ENCODE peak calls at places on chromosomes 13 and 19, in ten cellular contexts. One of them, this sample, is unnamed.

GRCh38 chr19:4583961-4584669 is 24.6 kb upstream of the SEMA6B start:
- DNase-seq in neural crest cell: peak; percentile 68
- DNase-seq in CD8-positive, alpha-beta T cell: no peak
- DNase-seq in progenitor cell of endocrine pancreas: no peak
- DNase-seq in adrenal gland: peak; percentile 66
- DNase-seq in fibroblast of the aortic adventitia: no peak
- DNase-seq in AG04450: no peak
- DNase-seq in AG04449: no peak
- DNase-seq in psoas muscle: no peak
- DNase-seq in GM12865: peak; percentile 35
- DNase-seq in this sample: peak; percentile 66

GRCh38 chr13:24699541-24699940 is 19.3 kb downstream of the ATP12A start:
- DNase-seq in psoas muscle: peak; percentile 4
- DNase-seq in AG04450: no peak
- DNase-seq in CD8-positive, alpha-beta T cell: no peak
- DNase-seq in progenitor cell of endocrine pancreas: no peak
- DNase-seq in GM12865: no peak
- DNase-seq in AG04449: no peak
- DNase-seq in fibroblast of the aortic adventitia: no peak
- DNase-seq in adrenal gland: no peak
- DNase-seq in neural crest cell: no peak
- DNase-seq in this sample: no peak

GRCh38 chr19:46076951-46077814 is 36.4 kb upstream of the IGFL4 start:
- DNase-seq in progenitor cell of endocrine pancreas: peak; percentile 69
- DNase-seq in AG04450: peak; percentile 56
- DNase-seq in CD8-positive, alpha-beta T cell: no peak
- DNase-seq in fibroblast of the aortic adventitia: peak; percentile 89
- DNase-seq in neural crest cell: peak; percentile 82
- DNase-seq in adrenal gland: peak; percentile 73
- DNase-seq in GM12865: peak; percentile 47
- DNase-seq in psoas muscle: no peak
- DNase-seq in AG04449: peak; percentile 9
- DNase-seq in this sample: peak; percentile 75

GRCh38 chr13:50592412-50593145 is 250.9 kb downstream of the DLEU7 start:
- DNase-seq in AG04450: no peak
- DNase-seq in adrenal gland: no peak
- DNase-seq in AG04449: peak; percentile 72
- DNase-seq in psoas muscle: no peak
- DNase-seq in fibroblast of the aortic adventitia: peak; percentile 77
- DNase-seq in neural crest cell: no peak
- DNase-seq in progenitor cell of endocrine pancreas: no peak
- DNase-seq in GM12865: no peak
- DNase-seq in CD8-positive, alpha-beta T cell: no peak
- DNase-seq in this sample: no peak

GRCh38 chr19:50555033-50555432 is 13.2 kb downstream of the LRRC4B start:
- DNase-seq in psoas muscle: no peak
- DNase-seq in AG04450: no peak
- DNase-seq in neural crest cell: no peak
- DNase-seq in CD8-positive, alpha-beta T cell: no peak
- DNase-seq in fibroblast of the aortic adventitia: no peak
- DNase-seq in adrenal gland: no peak
- DNase-seq in progenitor cell of endocrine pancreas: no peak
- DNase-seq in AG04449: no peak
- DNase-seq in GM12865: no peak
- DNase-seq in this sample: no peak

GRCh38 chr13:107104631-107105030 is 536.7 kb upstream of the ARGLU1 start:
- DNase-seq in adrenal gland: no peak
- DNase-seq in AG04450: peak; percentile 21
- DNase-seq in fibroblast of the aortic adventitia: no peak
- DNase-seq in CD8-positive, alpha-beta T cell: no peak
- DNase-seq in GM12865: no peak
- DNase-seq in progenitor cell of endocrine pancreas: no peak
- DNase-seq in psoas muscle: no peak
- DNase-seq in neural crest cell: no peak
- DNase-seq in AG04449: no peak
- DNase-seq in this sample: no peak

GRCh38 chr19:39236527-39236926 is 8.3 kb downstream of the IFNL3 start:
- DNase-seq in psoas muscle: no peak
- DNase-seq in progenitor cell of endocrine pancreas: no peak
- DNase-seq in GM12865: no peak
- DNase-seq in neural crest cell: no peak
- DNase-seq in CD8-positive, alpha-beta T cell: peak; percentile 54
- DNase-seq in fibroblast of the aortic adventitia: no peak
- DNase-seq in adrenal gland: no peak
- DNase-seq in AG04450: no peak
- DNase-seq in AG04449: no peak
- DNase-seq in this sample: no peak

GRCh38 chr19:39845621-39846175 is 481 bp downstream of the FBL start:
- DNase-seq in neural crest cell: no peak
- DNase-seq in AG04449: no peak
- DNase-seq in fibroblast of the aortic adventitia: peak; percentile 22
- DNase-seq in CD8-positive, alpha-beta T cell: no peak
- DNase-seq in AG04450: no peak
- DNase-seq in adrenal gland: peak; percentile 31
- DNase-seq in GM12865: peak; percentile 25
- DNase-seq in psoas muscle: no peak
- DNase-seq in progenitor cell of endocrine pancreas: no peak
- DNase-seq in this sample: no peak

GRCh38 chr13:26953273-26953672 is 192.7 kb upstream of the GPR12 start:
- DNase-seq in progenitor cell of endocrine pancreas: no peak
- DNase-seq in fibroblast of the aortic adventitia: no peak
- DNase-seq in adrenal gland: no peak
- DNase-seq in AG04450: no peak
- DNase-seq in GM12865: no peak
- DNase-seq in psoas muscle: no peak
- DNase-seq in AG04449: no peak
- DNase-seq in CD8-positive, alpha-beta T cell: no peak
- DNase-seq in neural crest cell: no peak
- DNase-seq in this sample: no peak

GRCh38 chr13:26956532-26957142 is 196.1 kb upstream of the GPR12 start:
- DNase-seq in neural crest cell: no peak
- DNase-seq in progenitor cell of endocrine pancreas: no peak
- DNase-seq in AG04449: no peak
- DNase-seq in CD8-positive, alpha-beta T cell: no peak
- DNase-seq in adrenal gland: no peak
- DNase-seq in fibroblast of the aortic adventitia: no peak
- DNase-seq in AG04450: no peak
- DNase-seq in psoas muscle: no peak
- DNase-seq in GM12865: no peak
- DNase-seq in this sample: no peak

GRCh38 chr13:26954981-26955380 is 194.4 kb upstream of the GPR12 start:
- DNase-seq in AG04449: no peak
- DNase-seq in psoas muscle: no peak
- DNase-seq in fibroblast of the aortic adventitia: no peak
- DNase-seq in GM12865: no peak
- DNase-seq in adrenal gland: no peak
- DNase-seq in neural crest cell: no peak
- DNase-seq in AG04450: no peak
- DNase-seq in progenitor cell of endocrine pancreas: no peak
- DNase-seq in CD8-positive, alpha-beta T cell: no peak
- DNase-seq in this sample: no peak

GRCh38 chr13:26952551-26953138 is 192.1 kb upstream of the GPR12 start:
- DNase-seq in GM12865: no peak
- DNase-seq in CD8-positive, alpha-beta T cell: no peak
- DNase-seq in adrenal gland: no peak
- DNase-seq in AG04449: no peak
- DNase-seq in neural crest cell: no peak
- DNase-seq in AG04450: no peak
- DNase-seq in fibroblast of the aortic adventitia: no peak
- DNase-seq in psoas muscle: no peak
- DNase-seq in progenitor cell of endocrine pancreas: no peak
- DNase-seq in this sample: no peak

DNA sequence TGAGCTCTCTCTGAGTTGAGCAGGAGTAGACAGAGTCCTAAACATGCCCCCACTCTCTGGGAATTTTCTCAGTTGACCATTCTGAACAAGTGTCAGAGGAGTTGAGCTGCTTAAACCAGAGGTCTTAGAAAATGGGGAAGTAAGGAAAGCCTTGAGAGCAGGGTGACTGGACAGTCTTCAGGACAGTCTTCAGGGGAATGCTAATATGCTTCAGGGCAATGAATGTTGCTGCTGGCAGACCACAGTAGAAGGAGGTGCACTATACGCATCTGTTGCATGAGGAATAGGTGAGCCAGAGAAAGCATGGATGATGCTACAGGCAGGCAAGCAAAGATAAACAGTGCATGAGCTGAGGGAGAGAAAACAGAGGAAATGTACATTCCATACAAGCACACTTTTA is 196.6 kb upstream of the GPR12 start:
- DNase-seq in AG04450: no peak
- DNase-seq in neural crest cell: no peak
- DNase-seq in AG04449: no peak
- DNase-seq in adrenal gland: no peak
- DNase-seq in GM12865: no peak
- DNase-seq in fibroblast of the aortic adventitia: no peak
- DNase-seq in progenitor cell of endocrine pancreas: no peak
- DNase-seq in CD8-positive, alpha-beta T cell: no peak
- DNase-seq in psoas muscle: no peak
- DNase-seq in this sample: no peak
- TF ChIP-seq CTCF in AG04450: no peak
- TF ChIP-seq CTCF in neural crest cell: no peak
- TF ChIP-seq CTCF in AG04449: no peak
- TF ChIP-seq CTCF in adrenal gland: no peak
- TF ChIP-seq CTCF in GM12865: no peak
- TF ChIP-seq CTCF in fibroblast of the aortic adventitia: no peak
- TF ChIP-seq CTCF in progenitor cell of endocrine pancreas: no peak
- TF ChIP-seq CTCF in CD8-positive, alpha-beta T cell: no peak
- TF ChIP-seq CTCF in psoas muscle: no peak
- TF ChIP-seq CTCF in this sample: no peak

GRCh38 chr13:105996391-105997028 is 539.0 kb downstream of the EFNB2 start:
- DNase-seq in progenitor cell of endocrine pancreas: no peak
- DNase-seq in CD8-positive, alpha-beta T cell: no peak
- DNase-seq in GM12865: no peak
- DNase-seq in fibroblast of the aortic adventitia: no peak
- DNase-seq in AG04449: no peak
- DNase-seq in neural crest cell: no peak
- DNase-seq in adrenal gland: no peak
- DNase-seq in AG04450: no peak
- DNase-seq in psoas muscle: no peak
- DNase-seq in this sample: no peak

GRCh38 chr13:106003651-106004050 is 531.8 kb downstream of the EFNB2 start:
- DNase-seq in neural crest cell: no peak
- DNase-seq in AG04449: no peak
- DNase-seq in progenitor cell of endocrine pancreas: no peak
- DNase-seq in psoas muscle: no peak
- DNase-seq in adrenal gland: no peak
- DNase-seq in GM12865: no peak
- DNase-seq in CD8-positive, alpha-beta T cell: no peak
- DNase-seq in AG04450: no peak
- DNase-seq in fibroblast of the aortic adventitia: no peak
- DNase-seq in this sample: no peak

GRCh38 chr13:105998233-105998550 is 537.3 kb downstream of the EFNB2 start:
- DNase-seq in CD8-positive, alpha-beta T cell: no peak
- DNase-seq in AG04450: no peak
- DNase-seq in psoas muscle: no peak
- DNase-seq in GM12865: no peak
- DNase-seq in neural crest cell: no peak
- DNase-seq in AG04449: no peak
- DNase-seq in adrenal gland: no peak
- DNase-seq in progenitor cell of endocrine pancreas: no peak
- DNase-seq in fibroblast of the aortic adventitia: no peak
- DNase-seq in this sample: no peak

GRCh38 chr13:105997436-105998232 is 537.8 kb downstream of the EFNB2 start:
- DNase-seq in AG04450: no peak
- DNase-seq in adrenal gland: no peak
- DNase-seq in psoas muscle: no peak
- DNase-seq in GM12865: no peak
- DNase-seq in neural crest cell: peak; percentile 58
- DNase-seq in AG04449: no peak
- DNase-seq in CD8-positive, alpha-beta T cell: no peak
- DNase-seq in progenitor cell of endocrine pancreas: no peak
- DNase-seq in fibroblast of the aortic adventitia: no peak
- DNase-seq in this sample: no peak

DNA sequence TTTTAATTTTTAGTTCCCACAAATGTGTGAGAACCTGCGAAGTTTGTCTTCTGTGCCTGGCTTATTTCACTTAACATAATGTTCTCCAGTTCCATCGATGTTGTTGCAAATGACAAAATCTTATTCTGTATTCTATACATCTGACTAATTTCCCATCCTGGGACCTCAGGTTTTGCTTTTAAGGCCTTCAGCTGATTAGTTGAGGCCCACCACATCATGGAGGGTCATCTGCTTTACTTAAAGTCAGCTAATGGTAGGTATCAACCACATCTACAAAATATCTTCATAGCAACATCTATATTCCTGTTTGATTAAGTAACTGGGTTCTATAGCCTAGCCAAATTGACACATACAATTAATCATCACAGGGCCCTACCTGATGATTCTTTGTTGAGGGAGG is 534.0 kb downstream of the EFNB2 start:
- DNase-seq in AG04449: no peak
- DNase-seq in psoas muscle: no peak
- DNase-seq in GM12865: no peak
- DNase-seq in CD8-positive, alpha-beta T cell: no peak
- DNase-seq in neural crest cell: no peak
- DNase-seq in fibroblast of the aortic adventitia: no peak
- DNase-seq in AG04450: no peak
- DNase-seq in adrenal gland: no peak
- DNase-seq in progenitor cell of endocrine pancreas: no peak
- DNase-seq in this sample: no peak
- TF ChIP-seq CTCF in AG04449: no peak
- TF ChIP-seq CTCF in psoas muscle: no peak
- TF ChIP-seq CTCF in GM12865: no peak
- TF ChIP-seq CTCF in CD8-positive, alpha-beta T cell: no peak
- TF ChIP-seq CTCF in neural crest cell: no peak
- TF ChIP-seq CTCF in fibroblast of the aortic adventitia: no peak
- TF ChIP-seq CTCF in AG04450: no peak
- TF ChIP-seq CTCF in adrenal gland: no peak
- TF ChIP-seq CTCF in progenitor cell of endocrine pancreas: no peak
- TF ChIP-seq CTCF in this sample: no peak

GRCh38 chr13:60226507-60226906 is 62.8 kb upstream of the DIAPH3 start:
- DNase-seq in psoas muscle: no peak
- DNase-seq in AG04450: peak; percentile 8
- DNase-seq in progenitor cell of endocrine pancreas: no peak
- DNase-seq in fibroblast of the aortic adventitia: peak; percentile 25
- DNase-seq in AG04449: no peak
- DNase-seq in CD8-positive, alpha-beta T cell: no peak
- DNase-seq in GM12865: peak; percentile 20
- DNase-seq in adrenal gland: no peak
- DNase-seq in neural crest cell: no peak
- DNase-seq in this sample: no peak
- TF ChIP-seq CTCF in psoas muscle: no peak
- TF ChIP-seq CTCF in AG04450: peak; percentile 65
- TF ChIP-seq CTCF in progenitor cell of endocrine pancreas: peak; percentile 37
- TF ChIP-seq CTCF in fibroblast of the aortic adventitia: no peak
- TF ChIP-seq CTCF in AG04449: peak; percentile 55
- TF ChIP-seq CTCF in CD8-positive, alpha-beta T cell: no peak
- TF ChIP-seq CTCF in GM12865: peak; percentile 19
- TF ChIP-seq CTCF in adrenal gland: peak; percentile 16
- TF ChIP-seq CTCF in neural crest cell: peak; percentile 46
- TF ChIP-seq CTCF in this sample: peak; percentile 41

DNA sequence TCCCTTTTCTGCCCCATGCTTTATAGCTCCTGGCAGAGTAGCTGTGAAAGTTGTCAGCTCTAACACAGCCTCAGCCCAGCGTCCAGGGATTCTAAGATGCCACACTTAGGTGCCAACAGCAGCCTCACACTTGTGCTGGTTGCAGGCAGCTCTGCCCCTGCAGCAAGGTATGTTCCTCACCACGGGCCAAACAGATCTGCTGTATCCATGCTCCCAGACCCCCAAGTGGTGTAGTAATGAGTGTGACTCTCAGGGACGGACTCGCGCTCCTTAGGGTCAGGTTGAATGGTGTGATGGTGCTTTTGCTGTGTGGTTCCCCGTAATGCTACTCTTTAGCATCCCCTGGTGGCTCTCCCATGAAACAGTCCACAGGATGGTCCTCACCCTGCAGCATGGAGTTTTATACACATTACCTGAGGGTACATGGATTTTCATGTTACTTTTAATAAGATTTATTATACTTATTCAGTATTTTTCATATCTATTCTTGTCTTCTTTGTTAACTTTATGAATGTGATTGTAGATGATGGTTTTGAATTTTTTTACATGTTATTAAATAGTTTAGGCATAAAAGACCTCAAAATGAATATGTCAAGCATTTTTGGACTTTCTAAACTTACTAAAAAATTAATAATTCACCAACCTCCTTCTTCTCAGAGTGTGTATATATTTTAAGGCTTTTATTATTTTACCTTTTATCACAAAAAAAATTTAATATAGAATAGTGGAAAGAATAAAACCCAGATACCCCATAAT is 232.5 kb downstream of the SLC7A1 start:
- DNase-seq in neural crest cell: peak; percentile 52
- DNase-seq in psoas muscle: no peak
- DNase-seq in adrenal gland: peak; percentile 44
- DNase-seq in progenitor cell of endocrine pancreas: peak; percentile 34
- DNase-seq in AG04450: peak; percentile 4
- DNase-seq in GM12865: peak; percentile 72
- DNase-seq in fibroblast of the aortic adventitia: peak; percentile 36
- DNase-seq in CD8-positive, alpha-beta T cell: peak; percentile 24
- DNase-seq in AG04449: no peak
- DNase-seq in this sample: peak; percentile 79
- TF ChIP-seq CTCF in neural crest cell: peak; percentile 93
- TF ChIP-seq CTCF in psoas muscle: peak; percentile 65
- TF ChIP-seq CTCF in adrenal gland: peak; percentile 77
- TF ChIP-seq CTCF in progenitor cell of endocrine pancreas: peak; percentile 97
- TF ChIP-seq CTCF in AG04450: peak; percentile 97
- TF ChIP-seq CTCF in GM12865: peak; percentile 100
- TF ChIP-seq CTCF in fibroblast of the aortic adventitia: peak; percentile 97
- TF ChIP-seq CTCF in CD8-positive, alpha-beta T cell: peak; percentile 69
- TF ChIP-seq CTCF in AG04449: peak; percentile 94
- TF ChIP-seq CTCF in this sample: peak; percentile 89